ENCODE peak calls at places on chromosomes 7 and 10, in seven cellular contexts. One of them, this sample, is unnamed.

GRCh38 chr7:153043440-153043839 is 283.9 kb downstream of the ACTR3B start:
- DNase-seq in HCT116: no peak
- DNase-seq in HepG2: no peak
- DNase-seq in SK-N-SH: no peak
- DNase-seq in GM12878: no peak
- DNase-seq in H1: no peak
- DNase-seq in K562: no peak
- DNase-seq in this sample: no peak

GRCh38 chr7:137091396-137091795 is 222.9 kb downstream of the CHRM2 start:
- DNase-seq in HCT116: no peak
- DNase-seq in HepG2: no peak
- DNase-seq in SK-N-SH: peak
- DNase-seq in GM12878: no peak
- DNase-seq in H1: peak
- DNase-seq in K562: no peak
- DNase-seq in this sample: peak

GRCh38 chr10:77392851-77393250 is 244.8 kb downstream of the KCNMA1 start:
- DNase-seq in HCT116: peak
- DNase-seq in HepG2: no peak
- DNase-seq in SK-N-SH: no peak
- DNase-seq in GM12878: no peak
- DNase-seq in H1: no peak
- DNase-seq in K562: no peak
- DNase-seq in this sample: peak

GRCh38 chr7:115043605-115044004 is 121.7 kb downstream of the MDFIC start:
- DNase-seq in HCT116: no peak
- DNase-seq in HepG2: no peak
- DNase-seq in SK-N-SH: no peak
- DNase-seq in GM12878: no peak
- DNase-seq in H1: no peak
- DNase-seq in K562: no peak
- DNase-seq in this sample: no peak

GRCh38 chr7:156012412-156012811 is 200.1 kb upstream of the SHH start:
- DNase-seq in HCT116: no peak
- DNase-seq in HepG2: no peak
- DNase-seq in SK-N-SH: no peak
- DNase-seq in GM12878: no peak
- DNase-seq in H1: no peak
- DNase-seq in K562: no peak
- DNase-seq in this sample: no peak

GRCh38 chr10:103278862-103279298 is 1.9 kb downstream of the INA start:
- DNase-seq in HCT116: no peak
- DNase-seq in HepG2: no peak
- DNase-seq in SK-N-SH: no peak
- DNase-seq in GM12878: no peak
- DNase-seq in H1: no peak
- DNase-seq in K562: peak
- DNase-seq in this sample: peak

GRCh38 chr10:110356628-110357245 is 52.0 kb upstream of the SMNDC1 start:
- DNase-seq in HCT116: peak
- DNase-seq in HepG2: no peak
- DNase-seq in SK-N-SH: no peak
- DNase-seq in GM12878: peak
- DNase-seq in H1: no peak
- DNase-seq in K562: peak
- DNase-seq in this sample: peak

GRCh38 chr10:6843477-6843876 is 263.4 kb upstream of the PRKCQ start:
- DNase-seq in HCT116: no peak
- DNase-seq in HepG2: no peak
- DNase-seq in SK-N-SH: no peak
- DNase-seq in GM12878: peak
- DNase-seq in H1: no peak
- DNase-seq in K562: peak
- DNase-seq in this sample: peak

GRCh38 chr10:78913219-78914059 is 155.3 kb upstream of the ZMIZ1 start:
- DNase-seq in HCT116: no peak
- DNase-seq in HepG2: peak
- DNase-seq in SK-N-SH: peak
- DNase-seq in GM12878: no peak
- DNase-seq in H1: peak
- DNase-seq in K562: no peak
- DNase-seq in this sample: peak

GRCh38 chr10:49736564-49737113 is 25.5 kb downstream of the OGDHL start:
- DNase-seq in HCT116: no peak
- DNase-seq in HepG2: no peak
- DNase-seq in SK-N-SH: peak
- DNase-seq in GM12878: no peak
- DNase-seq in H1: no peak
- DNase-seq in K562: no peak
- DNase-seq in this sample: no peak

GRCh38 chr7:128701062-128701785 is 29.1 kb downstream of the GARIN1A start:
- DNase-seq in HCT116: peak
- DNase-seq in HepG2: no peak
- DNase-seq in SK-N-SH: no peak
- DNase-seq in GM12878: no peak
- DNase-seq in H1: no peak
- DNase-seq in K562: no peak
- DNase-seq in this sample: peak

GRCh38 chr7:135147341-135147898 is 452 bp upstream of the TMEM140 start:
- DNase-seq in HCT116: no peak
- DNase-seq in HepG2: no peak
- DNase-seq in SK-N-SH: no peak
- DNase-seq in GM12878: no peak
- DNase-seq in H1: no peak
- DNase-seq in K562: no peak
- DNase-seq in this sample: peak

GRCh38 chr7:134365341-134366054 is 48.8 kb upstream of the SLC35B4 start:
- DNase-seq in HCT116: no peak
- DNase-seq in HepG2: no peak
- DNase-seq in SK-N-SH: no peak
- DNase-seq in GM12878: no peak
- DNase-seq in H1: no peak
- DNase-seq in K562: peak
- DNase-seq in this sample: no peak

GRCh38 chr10:131983780-131984179 is 2.1 kb upstream of the BNIP3 start:
- DNase-seq in HCT116: no peak
- DNase-seq in HepG2: peak
- DNase-seq in SK-N-SH: no peak
- DNase-seq in GM12878: no peak
- DNase-seq in H1: no peak
- DNase-seq in K562: no peak
- DNase-seq in this sample: no peak

GRCh38 chr10:100896876-100897461 is 15.8 kb upstream of the SLF2 start:
- DNase-seq in HCT116: no peak
- DNase-seq in HepG2: peak
- DNase-seq in SK-N-SH: no peak
- DNase-seq in GM12878: no peak
- DNase-seq in H1: no peak
- DNase-seq in K562: no peak
- DNase-seq in this sample: no peak

GRCh38 chr10:71575446-71575845 is 144.1 kb downstream of the C10orf105 start:
- DNase-seq in HCT116: no peak
- DNase-seq in HepG2: no peak
- DNase-seq in SK-N-SH: no peak
- DNase-seq in GM12878: no peak
- DNase-seq in H1: no peak
- DNase-seq in K562: no peak
- DNase-seq in this sample: no peak

GRCh38 chr10:71576842-71577241 is 142.7 kb downstream of the C10orf105 start:
- DNase-seq in HCT116: no peak
- DNase-seq in HepG2: no peak
- DNase-seq in SK-N-SH: no peak
- DNase-seq in GM12878: no peak
- DNase-seq in H1: no peak
- DNase-seq in K562: no peak
- DNase-seq in this sample: no peak

GRCh38 chr10:71577345-71577744 is 142.2 kb downstream of the C10orf105 start:
- DNase-seq in HCT116: no peak
- DNase-seq in HepG2: no peak
- DNase-seq in SK-N-SH: no peak
- DNase-seq in GM12878: no peak
- DNase-seq in H1: no peak
- DNase-seq in K562: no peak
- DNase-seq in this sample: no peak

GRCh38 chr10:71578069-71578468 is 141.5 kb downstream of the C10orf105 start:
- DNase-seq in HCT116: no peak
- DNase-seq in HepG2: no peak
- DNase-seq in SK-N-SH: no peak
- DNase-seq in GM12878: no peak
- DNase-seq in H1: no peak
- DNase-seq in K562: no peak
- DNase-seq in this sample: no peak

GRCh38 chr10:71575934-71576801 is 143.4 kb downstream of the C10orf105 start:
- DNase-seq in HCT116: no peak
- DNase-seq in HepG2: no peak
- DNase-seq in SK-N-SH: peak
- DNase-seq in GM12878: no peak
- DNase-seq in H1: no peak
- DNase-seq in K562: no peak
- DNase-seq in this sample: no peak
- TF ChIP-seq JUND in HCT116: no peak
- TF ChIP-seq JUND in HepG2: no peak
- TF ChIP-seq JUND in SK-N-SH: no peak
- TF ChIP-seq JUND in GM12878: no peak
- TF ChIP-seq JUND in H1: no peak
- TF ChIP-seq JUND in K562: no peak
- TF ChIP-seq JUND in this sample: no peak

DNA sequence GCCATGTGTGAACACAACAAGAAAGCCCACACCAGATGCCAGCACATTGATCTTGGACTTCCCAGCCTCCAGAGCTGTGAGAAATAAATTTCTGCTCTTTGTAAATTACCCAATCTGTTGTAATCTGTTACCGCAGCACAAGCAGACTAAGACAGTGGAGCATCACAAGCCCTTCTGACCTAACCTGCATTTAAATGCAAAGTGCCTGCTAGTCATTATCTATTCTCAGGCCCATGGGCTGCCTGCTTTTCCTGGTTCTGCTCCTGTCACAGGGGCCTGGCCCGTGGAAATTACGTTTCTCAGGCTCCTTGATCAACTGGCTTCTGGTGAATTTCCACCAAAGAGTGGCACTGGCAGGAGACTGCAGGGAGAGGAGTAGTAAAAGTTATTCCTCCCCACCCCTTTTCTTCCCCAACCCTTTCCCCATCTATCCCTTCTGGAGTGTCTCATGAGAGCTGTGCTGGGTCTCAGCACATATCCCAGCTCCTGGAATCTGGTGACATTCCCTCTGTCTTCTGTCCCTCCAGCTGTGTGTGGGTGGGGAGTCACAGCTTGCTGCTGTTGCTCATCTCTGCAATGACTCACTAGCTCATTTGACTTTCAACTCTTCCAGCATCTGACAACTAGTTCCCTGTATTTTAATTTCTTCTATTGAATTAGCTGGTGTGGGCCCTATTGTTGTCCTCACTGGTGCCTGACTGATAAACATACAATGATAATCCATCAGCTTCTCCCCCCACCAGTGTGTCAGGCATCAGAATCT is 199.1 kb upstream of the AUTS2 start:
- DNase-seq in HCT116: no peak
- DNase-seq in HepG2: no peak
- DNase-seq in SK-N-SH: peak
- DNase-seq in GM12878: no peak
- DNase-seq in H1: peak
- DNase-seq in K562: no peak
- DNase-seq in this sample: no peak
- TF ChIP-seq JUND in HCT116: no peak
- TF ChIP-seq JUND in HepG2: no peak
- TF ChIP-seq JUND in SK-N-SH: peak
- TF ChIP-seq JUND in GM12878: no peak
- TF ChIP-seq JUND in H1: peak
- TF ChIP-seq JUND in K562: no peak
- TF ChIP-seq JUND in this sample: no peak

GRCh38 chr7:29123611-29124190 is 22.6 kb downstream of the CPVL start:
- DNase-seq in HCT116: no peak
- DNase-seq in HepG2: no peak
- DNase-seq in SK-N-SH: no peak
- DNase-seq in GM12878: no peak
- DNase-seq in H1: no peak
- DNase-seq in K562: no peak
- DNase-seq in this sample: no peak

GRCh38 chr7:29127527-29127926 is 18.8 kb downstream of the CPVL start:
- DNase-seq in HCT116: no peak
- DNase-seq in HepG2: no peak
- DNase-seq in SK-N-SH: no peak
- DNase-seq in GM12878: no peak
- DNase-seq in H1: no peak
- DNase-seq in K562: no peak
- DNase-seq in this sample: no peak

GRCh38 chr7:29122081-29122480 is 24.3 kb downstream of the CPVL start:
- DNase-seq in HCT116: no peak
- DNase-seq in HepG2: no peak
- DNase-seq in SK-N-SH: no peak
- DNase-seq in GM12878: no peak
- DNase-seq in H1: no peak
- DNase-seq in K562: no peak
- DNase-seq in this sample: no peak

GRCh38 chr7:29122750-29123149 is 23.6 kb downstream of the CPVL start:
- DNase-seq in HCT116: no peak
- DNase-seq in HepG2: no peak
- DNase-seq in SK-N-SH: no peak
- DNase-seq in GM12878: no peak
- DNase-seq in H1: no peak
- DNase-seq in K562: no peak
- DNase-seq in this sample: no peak

DNA sequence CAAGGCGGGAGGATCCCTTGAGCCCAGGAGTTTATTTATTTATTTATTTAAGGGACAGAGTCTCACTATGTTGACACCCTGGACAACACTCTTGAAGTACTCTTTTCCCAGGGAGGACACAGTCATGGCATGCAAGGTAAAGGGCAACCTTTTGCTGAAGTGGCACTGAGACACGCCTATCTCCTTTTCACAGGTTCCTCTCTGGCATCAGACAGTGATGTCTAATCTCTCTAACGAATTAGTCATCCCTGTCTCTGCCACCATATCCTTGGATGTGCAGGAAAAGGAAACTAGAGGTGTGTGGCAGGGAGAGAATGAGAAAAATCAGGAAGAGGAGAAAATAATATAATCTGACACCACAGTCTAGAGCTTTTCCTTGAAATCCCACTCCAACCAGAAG is 19.5 kb downstream of the CPVL start:
- DNase-seq in HCT116: no peak
- DNase-seq in HepG2: no peak
- DNase-seq in SK-N-SH: no peak
- DNase-seq in GM12878: no peak
- DNase-seq in H1: no peak
- DNase-seq in K562: no peak
- DNase-seq in this sample: no peak
- TF ChIP-seq JUND in HCT116: no peak
- TF ChIP-seq JUND in HepG2: no peak
- TF ChIP-seq JUND in SK-N-SH: no peak
- TF ChIP-seq JUND in GM12878: no peak
- TF ChIP-seq JUND in H1: no peak
- TF ChIP-seq JUND in K562: no peak
- TF ChIP-seq JUND in this sample: no peak

DNA sequence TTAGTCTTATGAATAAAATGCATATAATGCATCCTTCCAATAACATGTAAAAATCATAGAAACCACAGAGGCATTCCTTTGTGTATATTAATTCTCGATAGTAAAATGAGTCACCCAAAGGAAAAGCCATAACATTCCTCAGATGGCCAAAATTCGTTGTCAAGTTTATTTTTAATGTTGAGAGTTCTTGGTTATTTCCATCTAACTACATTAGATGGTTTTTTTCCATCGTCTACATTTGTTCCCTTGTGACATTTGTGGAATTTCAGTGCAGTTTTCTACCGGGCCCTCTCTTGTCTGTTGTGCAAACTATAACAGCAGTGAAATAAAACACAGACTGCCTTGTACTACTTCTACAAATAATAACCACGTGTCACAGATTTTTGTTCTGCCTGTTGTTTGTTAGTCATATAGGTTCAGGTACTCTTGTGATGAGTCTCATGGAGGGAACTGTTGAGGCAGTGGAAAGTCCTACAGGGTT is 54.7 kb upstream of the CCAR1 start:
- DNase-seq in HCT116: no peak
- DNase-seq in HepG2: no peak
- DNase-seq in SK-N-SH: no peak
- DNase-seq in GM12878: no peak
- DNase-seq in H1: no peak
- DNase-seq in K562: no peak
- DNase-seq in this sample: no peak
- TF ChIP-seq JUND in HCT116: no peak
- TF ChIP-seq JUND in HepG2: no peak
- TF ChIP-seq JUND in SK-N-SH: peak
- TF ChIP-seq JUND in GM12878: no peak
- TF ChIP-seq JUND in H1: no peak
- TF ChIP-seq JUND in K562: no peak
- TF ChIP-seq JUND in this sample: no peak